ENCODE peak calls at places on chromosomes 6 and 20, in eight cellular contexts. E is fibroblast of mammary gland, U is IMR-90, K is A549, Y is fibroblast of the aortic adventitia, V is prostate gland, T is tibial artery, C is left lung. W is an unnamed sample.

GRCh38 chr20:32858873-32859372 is at the start of gene EFCAB8:
- DNase-seq in E (no peak), U (no peak), K (no peak), Y (no peak), V (no peak), T (no peak), C (no peak), W (no peak)

GRCh38 chr20:38109657-38110524 is 55.2 kb downstream of the TGM2 start:
- DNase-seq in E (peak; percentile 99), U (peak; percentile 79), K (peak; percentile 92), Y (peak; percentile 100), V (peak; percentile 77), T (peak; percentile 92), C (no peak), W (no peak)

GRCh38 chr6:54335871-54336270 is 27.6 kb downstream of the TINAG start:
- DNase-seq in E (peak; percentile 98), U (peak; percentile 99), K (peak; percentile 80), Y (peak; percentile 99), V (no peak), T (no peak), C (no peak), W (no peak)

GRCh38 chr6:166223091-166223490 is 55.4 kb upstream of the TBXT start:
- DNase-seq in E (no peak), U (no peak), K (no peak), Y (no peak), V (no peak), T (no peak), C (no peak), W (no peak)

GRCh38 chr20:35617397-35618031 is 1.9 kb downstream of the SPAG4 start:
- DNase-seq in E (peak; percentile 58), U (peak; percentile 53), K (peak; percentile 75), Y (peak; percentile 39), V (no peak), T (peak; percentile 87), C (peak; percentile 85), W (no peak)

GRCh38 chr6:129312865-129313264 is 397.1 kb downstream of the ARHGAP18 start:
- DNase-seq in E (peak; percentile 65), U (peak; percentile 78), K (peak; percentile 10), Y (peak; percentile 67), V (no peak), T (no peak), C (no peak), W (no peak)

GRCh38 chr6:14176429-14176828 is 58.9 kb downstream of the CD83 start:
- DNase-seq in E (no peak), U (no peak), K (no peak), Y (no peak), V (no peak), T (no peak), C (no peak), W (no peak)

GRCh38 chr6:25963426-25964123 is 973 bp downstream of the TRIM38 start:
- DNase-seq in E (peak; percentile 34), U (peak; percentile 16), K (no peak), Y (peak; percentile 27), V (peak; percentile 33), T (no peak), C (no peak), W (no peak)

GRCh38 chr6:60670036-60670435 is 1616.0 kb downstream of the KHDRBS2 start:
- DNase-seq in E (no peak), U (no peak), K (no peak), Y (no peak), V (no peak), T (no peak), C (no peak), W (no peak)

GRCh38 chr6:96994660-96995059 is 70.1 kb downstream of the KLHL32 start:
- DNase-seq in E (no peak), U (no peak), K (no peak), Y (no peak), V (no peak), T (no peak), C (no peak), W (no peak)

GRCh38 chr6:130849501-130850039 is 22.4 kb downstream of the SMLR1 start:
- DNase-seq in E (no peak), U (no peak), K (no peak), Y (no peak), V (no peak), T (no peak), C (no peak), W (no peak)

GRCh38 chr6:84193140-84193708 is 34.2 kb downstream of the CEP162 start:
- DNase-seq in E (peak; percentile 83), U (peak; percentile 83), K (peak; percentile 10), Y (peak; percentile 62), V (no peak), T (no peak), C (no peak), W (no peak)

GRCh38 chr20:21396045-21396893 is 1.1 kb downstream of the NKX2-4 start:
- DNase-seq in E (no peak), U (no peak), K (no peak), Y (no peak), V (no peak), T (no peak), C (peak; percentile 74), W (no peak)

GRCh38 chr20:8021541-8022269 is 2.1 kb upstream of the TMX4 start:
- DNase-seq in E (peak; percentile 18), U (no peak), K (no peak), Y (no peak), V (no peak), T (no peak), C (no peak), W (no peak)

GRCh38 chr6:63440594-63440993 is 120.8 kb upstream of the LGSN start:
- DNase-seq in E (no peak), U (no peak), K (peak; percentile 57), Y (no peak), V (no peak), T (no peak), C (no peak), W (no peak)

GRCh38 chr6:4851035-4851434 is 74.8 kb downstream of the CDYL start:
- DNase-seq in E (no peak), U (no peak), K (no peak), Y (no peak), V (no peak), T (no peak), C (no peak), W (no peak)

GRCh38 chr6:4856779-4857178 is 80.6 kb downstream of the CDYL start:
- DNase-seq in E (no peak), U (no peak), K (no peak), Y (no peak), V (no peak), T (no peak), C (no peak), W (no peak)

GRCh38 chr6:4852938-4853337 is 76.7 kb downstream of the CDYL start:
- DNase-seq in E (no peak), U (no peak), K (no peak), Y (no peak), V (no peak), T (no peak), C (no peak), W (no peak)

GRCh38 chr6:4853349-4853748 is 77.1 kb downstream of the CDYL start:
- DNase-seq in E (no peak), U (no peak), K (no peak), Y (no peak), V (no peak), T (no peak), C (no peak), W (no peak)

DNA sequence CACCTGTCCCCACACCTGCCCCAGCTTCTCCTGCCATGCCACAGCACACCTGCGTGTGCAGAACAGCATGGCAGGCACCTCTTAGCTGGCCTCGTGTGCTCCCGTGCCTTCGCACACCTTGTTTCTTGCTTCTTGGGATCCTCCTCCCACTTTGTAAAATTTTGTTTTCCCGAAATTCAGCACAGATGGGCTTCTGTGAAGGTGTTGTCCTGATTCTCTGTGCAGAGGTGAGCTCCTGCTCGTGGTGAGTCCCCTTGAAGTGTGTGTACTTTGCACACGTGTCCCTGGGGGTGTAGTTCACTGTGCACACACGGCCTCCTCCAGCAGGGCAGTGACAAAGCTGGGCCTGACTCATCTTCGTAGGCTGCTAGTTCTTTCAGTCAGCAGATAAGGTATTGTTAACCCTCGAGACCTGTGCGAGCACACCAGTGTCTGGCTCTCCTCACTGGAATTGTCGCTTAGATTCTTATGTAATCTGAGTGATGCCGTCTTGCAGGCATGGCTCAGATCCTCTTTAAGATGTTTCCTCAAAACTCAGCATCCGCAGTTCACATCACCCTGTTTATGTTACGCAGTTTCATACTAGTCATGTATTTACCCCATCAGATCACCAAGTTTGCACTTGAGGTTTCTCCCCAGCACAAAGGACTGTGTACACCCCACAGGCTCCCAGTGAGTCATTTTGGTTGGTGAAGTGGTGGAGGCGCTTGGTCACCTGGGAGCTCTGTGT is 77.7 kb downstream of the CDYL start:
- DNase-seq in E (peak; percentile 13), U (peak; percentile 51), K (peak; percentile 34), Y (no peak), V (no peak), T (no peak), C (no peak), W (no peak)
- TF ChIP-seq CTCF in E (no peak), U (no peak), K (no peak), Y (no peak), V (no peak), T (no peak), C (no peak), W (no peak)

GRCh38 chr20:10381477-10381876 is 52.5 kb downstream of the MKKS start:
- DNase-seq in E (peak; percentile 23), U (no peak), K (peak; percentile 56), Y (peak; percentile 9), V (no peak), T (no peak), C (no peak), W (no peak)
- TF ChIP-seq CTCF in E (peak; percentile 10), U (peak; percentile 15), K (peak; percentile 54), Y (no peak), V (no peak), T (no peak), C (no peak), W (no peak)

GRCh38 chr6:33279971-33280511 is 3.1 kb downstream of the B3GALT4 start:
- DNase-seq in E (peak; percentile 70), U (peak; percentile 64), K (peak; percentile 85), Y (peak; percentile 40), V (no peak), T (no peak), C (no peak), W (no peak)
- TF ChIP-seq CTCF in E (peak; percentile 75), U (peak; percentile 83), K (peak; percentile 59), Y (peak; percentile 60), V (no peak), T (peak; percentile 11), C (no peak), W (peak; percentile 56)

GRCh38 chr20:44221368-44221767 is 10.8 kb upstream of the OSER1 start:
- DNase-seq in E (no peak), U (no peak), K (no peak), Y (no peak), V (no peak), T (no peak), C (no peak), W (no peak)

GRCh38 chr20:44223721-44224120 is 13.2 kb upstream of the OSER1 start:
- DNase-seq in E (no peak), U (no peak), K (no peak), Y (no peak), V (no peak), T (no peak), C (no peak), W (no peak)

GRCh38 chr20:44222027-44222426 is 11.5 kb upstream of the OSER1 start:
- DNase-seq in E (no peak), U (no peak), K (no peak), Y (no peak), V (no peak), T (no peak), C (no peak), W (no peak)

GRCh38 chr20:44224651-44225050 is 14.1 kb upstream of the OSER1 start:
- DNase-seq in E (no peak), U (no peak), K (no peak), Y (no peak), V (no peak), T (no peak), C (no peak), W (no peak)

GRCh38 chr20:44222969-44223368 is 12.4 kb upstream of the OSER1 start:
- DNase-seq in E (no peak), U (no peak), K (peak; percentile 21), Y (no peak), V (no peak), T (no peak), C (no peak), W (no peak)
- TF ChIP-seq CTCF in E (no peak), U (no peak), K (no peak), Y (no peak), V (no peak), T (no peak), C (no peak), W (peak; percentile 10)